ENCODE peak calls at places on chromosome 20, in four cellular contexts. One of them, this sample, is unnamed. For H3K27me3, the result is how much of the 10 kb centered on the place peaks cover.

GRCh38 chr20:46031701-46032254 is 2.8 kb downstream of the SLC12A5 start:
- DNase-seq in fibroblast of lung: no peak
- DNase-seq in neural progenitor cell: peak
- DNase-seq in astrocyte: no peak
- DNase-seq in this sample: no peak

GRCh38 chr20:8385247-8385646 is 253.2 kb downstream of the PLCB1 start:
- DNase-seq in fibroblast of lung: peak
- DNase-seq in neural progenitor cell: peak
- DNase-seq in astrocyte: peak
- DNase-seq in this sample: no peak

GRCh38 chr20:50845566-50846211 is 50.8 kb downstream of the BCAS4 start:
- DNase-seq in fibroblast of lung: no peak
- DNase-seq in neural progenitor cell: no peak
- DNase-seq in astrocyte: no peak
- DNase-seq in this sample: no peak

GRCh38 chr20:59163641-59164530 is at the start of gene ZNF831:
- DNase-seq in fibroblast of lung: no peak
- DNase-seq in neural progenitor cell: no peak
- DNase-seq in astrocyte: no peak
- DNase-seq in this sample: no peak

GRCh38 chr20:41213150-41213820 is 75.9 kb downstream of the PLCG1 start:
- DNase-seq in fibroblast of lung: peak
- DNase-seq in neural progenitor cell: no peak
- DNase-seq in astrocyte: peak
- DNase-seq in this sample: no peak

GRCh38 chr20:43681468-43681942 is 14.6 kb downstream of the MYBL2 start:
- DNase-seq in fibroblast of lung: no peak
- DNase-seq in neural progenitor cell: peak
- DNase-seq in astrocyte: no peak
- DNase-seq in this sample: no peak

GRCh38 chr20:48259456-48259855 is 474.2 kb upstream of the SULF2 start:
- DNase-seq in fibroblast of lung: no peak
- DNase-seq in neural progenitor cell: no peak
- DNase-seq in astrocyte: no peak
- DNase-seq in this sample: no peak

GRCh38 chr20:9985773-9986172 is 49.0 kb upstream of the ANKEF1 start:
- DNase-seq in fibroblast of lung: no peak
- DNase-seq in neural progenitor cell: no peak
- DNase-seq in astrocyte: no peak
- DNase-seq in this sample: no peak

GRCh38 chr20:54622338-54623280 is 147.2 kb downstream of the DOK5 start:
- DNase-seq in fibroblast of lung: peak
- DNase-seq in neural progenitor cell: no peak
- DNase-seq in astrocyte: peak
- DNase-seq in this sample: no peak
- H2AFZ ChIP-seq in fibroblast of lung: no peak
- H2AFZ ChIP-seq in neural progenitor cell: no peak
- H2AFZ ChIP-seq in astrocyte: peak
- H2AFZ ChIP-seq in this sample: no peak

DNA sequence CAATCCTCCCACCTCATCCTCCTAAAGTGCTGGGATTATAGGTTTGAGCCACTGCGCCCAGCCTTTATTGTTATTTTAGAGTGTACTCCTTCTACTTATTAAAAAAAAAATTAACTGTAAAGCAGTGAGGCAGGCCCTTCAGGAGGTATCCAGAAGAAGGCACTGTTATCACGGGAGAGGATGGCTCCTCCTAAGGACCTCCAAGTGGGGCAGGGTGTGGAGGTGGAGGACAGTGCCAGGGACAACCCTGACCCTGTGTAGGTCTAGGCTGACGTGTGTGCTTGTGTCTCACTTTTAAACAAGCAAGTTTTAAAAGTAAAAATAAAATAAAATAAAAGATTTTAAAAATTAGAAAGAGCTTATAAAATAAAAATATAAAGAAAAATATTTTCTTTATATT is 23.7 kb upstream of the TAF4 start:
- DNase-seq in fibroblast of lung: no peak
- DNase-seq in neural progenitor cell: no peak
- DNase-seq in astrocyte: no peak
- DNase-seq in this sample: no peak
- H3K27me3 ChIP-seq in fibroblast of lung: under half
- H3K27me3 ChIP-seq in neural progenitor cell: under half
- H3K27me3 ChIP-seq in astrocyte: under half
- H3K27me3 ChIP-seq in this sample: under half

GRCh38 chr20:21767200-21767738 is 61.8 kb downstream of the PAX1 start:
- DNase-seq in fibroblast of lung: no peak
- DNase-seq in neural progenitor cell: no peak
- DNase-seq in astrocyte: no peak
- DNase-seq in this sample: no peak

GRCh38 chr20:21767739-21768223 is 62.3 kb downstream of the PAX1 start:
- DNase-seq in fibroblast of lung: no peak
- DNase-seq in neural progenitor cell: peak
- DNase-seq in astrocyte: no peak
- DNase-seq in this sample: no peak
- TF ChIP-seq CTCF in fibroblast of lung: no peak
- TF ChIP-seq CTCF in neural progenitor cell: peak
- TF ChIP-seq CTCF in astrocyte: no peak
- TF ChIP-seq CTCF in this sample: peak

DNA sequence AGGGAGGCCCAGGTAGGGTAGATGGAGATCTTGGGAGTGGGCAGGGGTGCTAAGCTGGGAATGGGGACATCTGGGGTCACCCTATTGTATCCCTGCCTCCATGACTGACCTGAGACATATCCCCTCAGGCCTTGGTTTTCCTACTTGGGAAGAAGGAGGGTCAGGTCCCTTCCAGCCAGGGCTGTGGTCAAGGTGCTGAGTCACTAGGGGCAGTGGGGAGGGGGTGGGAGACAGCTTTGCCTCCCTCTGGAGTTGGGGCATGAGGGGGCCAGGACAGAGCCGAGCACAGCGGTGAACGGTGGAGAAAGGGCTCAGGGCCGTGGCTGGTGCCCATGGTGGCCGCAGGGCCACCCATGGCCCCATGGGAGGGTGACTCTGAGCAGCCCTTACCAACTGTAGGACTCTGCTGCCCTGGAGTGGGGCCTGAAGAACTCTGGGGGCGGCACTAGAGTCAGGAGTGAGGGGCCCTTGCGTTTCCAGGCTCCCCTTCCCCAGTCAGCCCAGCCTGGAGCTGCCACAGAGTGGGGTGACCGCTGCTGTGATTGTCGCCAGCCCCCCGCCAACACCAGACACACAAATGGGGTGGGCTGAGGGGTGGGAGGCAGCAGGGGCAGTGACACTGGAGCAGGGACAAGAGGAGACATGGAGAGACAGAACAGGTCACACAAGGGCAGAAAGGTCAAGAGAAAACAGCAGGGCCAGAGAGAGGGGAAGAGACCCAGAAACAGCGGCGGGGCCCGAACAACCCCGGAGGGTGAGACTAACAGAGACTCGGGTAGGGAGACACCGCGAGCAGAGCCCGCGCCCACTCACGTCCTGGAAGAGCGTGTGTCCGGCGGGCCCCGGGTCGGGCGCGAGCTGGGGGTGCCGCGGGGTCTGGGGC is 576 bp downstream of the NECAB3 start:
- DNase-seq in fibroblast of lung: peak
- DNase-seq in neural progenitor cell: no peak
- DNase-seq in astrocyte: no peak
- DNase-seq in this sample: no peak
- H2AFZ ChIP-seq in fibroblast of lung: no peak
- H2AFZ ChIP-seq in neural progenitor cell: peak
- H2AFZ ChIP-seq in astrocyte: peak
- H2AFZ ChIP-seq in this sample: peak

GRCh38 chr20:62550087-62550565 is 74.3 kb upstream of the GATA5 start:
- DNase-seq in fibroblast of lung: no peak
- DNase-seq in neural progenitor cell: peak
- DNase-seq in astrocyte: no peak
- DNase-seq in this sample: no peak
- H3K27me3 ChIP-seq in fibroblast of lung: under half
- H3K27me3 ChIP-seq in neural progenitor cell: half or more
- H3K27me3 ChIP-seq in astrocyte: under half
- H3K27me3 ChIP-seq in this sample: half or more

DNA sequence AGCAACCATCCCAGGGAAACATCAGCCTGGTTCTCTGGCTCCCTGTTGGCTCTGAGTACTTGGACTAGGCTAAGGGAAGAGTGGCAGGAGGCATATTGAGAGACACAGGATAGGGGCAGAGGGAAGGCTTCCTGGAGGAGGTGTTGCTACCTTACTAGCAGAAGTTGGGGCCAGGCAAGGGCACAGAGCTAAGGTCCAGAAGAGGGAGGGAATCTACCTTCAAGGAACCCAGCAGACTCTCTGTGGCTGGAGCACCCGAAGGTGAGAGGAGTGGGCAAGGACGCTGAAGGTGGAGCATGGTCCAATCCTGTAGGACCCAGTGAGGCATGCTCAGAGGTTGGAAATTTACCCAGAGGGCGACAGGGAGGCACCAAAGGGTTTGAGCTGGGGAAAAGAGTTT is 191.9 kb downstream of the TFAP2C start:
- DNase-seq in fibroblast of lung: no peak
- DNase-seq in neural progenitor cell: no peak
- DNase-seq in astrocyte: no peak
- DNase-seq in this sample: no peak
- TF ChIP-seq CTCF in fibroblast of lung: no peak
- TF ChIP-seq CTCF in neural progenitor cell: no peak
- TF ChIP-seq CTCF in astrocyte: no peak
- TF ChIP-seq CTCF in this sample: no peak

DNA sequence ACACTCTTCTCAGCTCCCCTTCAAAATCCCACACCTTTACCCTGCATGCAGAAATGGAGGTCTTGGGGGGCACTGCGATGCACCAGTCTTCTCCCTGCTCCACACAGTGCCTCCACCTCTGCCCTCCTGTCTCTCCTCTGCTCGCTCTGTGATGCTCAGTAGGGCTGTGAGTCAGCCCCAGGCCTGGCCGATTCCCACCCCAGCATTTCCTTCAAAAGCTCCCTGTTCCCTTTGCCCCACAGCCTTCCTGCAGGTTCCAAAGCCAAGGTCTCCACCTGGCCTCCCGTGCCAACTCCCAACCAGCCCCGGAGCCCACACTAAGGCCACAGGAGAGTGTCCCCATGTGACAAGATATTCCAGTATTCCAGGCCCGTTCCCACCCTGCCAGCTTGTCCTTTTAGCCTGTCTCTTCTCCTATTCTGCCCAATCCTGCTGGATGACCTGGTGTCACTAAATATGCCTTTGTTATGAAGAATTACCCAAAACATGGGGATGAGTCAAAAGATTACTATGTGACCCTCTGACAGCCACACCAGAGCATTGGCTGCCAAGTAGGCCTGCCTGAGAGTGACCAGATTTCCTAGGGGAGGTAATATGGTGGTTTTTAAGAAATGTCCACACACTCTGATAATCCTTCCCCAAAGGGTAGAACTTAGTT is 118.9 kb upstream of the NXT1 start:
- DNase-seq in fibroblast of lung: peak
- DNase-seq in neural progenitor cell: no peak
- DNase-seq in astrocyte: peak
- DNase-seq in this sample: no peak
- H2AFZ ChIP-seq in fibroblast of lung: no peak
- H2AFZ ChIP-seq in neural progenitor cell: no peak
- H2AFZ ChIP-seq in astrocyte: no peak
- H2AFZ ChIP-seq in this sample: no peak

This sample was measured in keratinocyte.